ENCODE peak calls at places on chromosome 4, in seven cellular contexts. A is fibroblast of pulmonary artery; L is heart left ventricle; H is GM18507; E is activated CD4-positive, CD25-positive, alpha-beta regulatory T cell treated with anti-CD3 and anti-CD28 coated beads, Interleukin-2, amount 50 U/mL, for 72 hours; Z is breast epithelium; T is DMS153. B is an unnamed sample.

GRCh38 chr4:170775851-170776250 is 686.1 kb upstream of the AADAT start:
- DNase-seq in A (no peak), L (no peak), H (no peak), E (no peak), Z (no peak), T (no peak), B (no peak)

GRCh38 chr4:184170996-184171395 is 46.7 kb downstream of the ENPP6 start:
- DNase-seq in A (peak), L (no peak), H (no peak), E (no peak), Z (no peak), T (peak), B (peak)

GRCh38 chr4:24971192-24971591 is 58.4 kb upstream of the CCDC149 start:
- DNase-seq in A (no peak), L (no peak), H (no peak), E (no peak), Z (no peak), T (no peak), B (no peak)

GRCh38 chr4:10589808-10590207 is 94.8 kb downstream of the CLNK start:
- DNase-seq in A (peak), L (no peak), H (no peak), E (no peak), Z (no peak), T (no peak), B (peak)

GRCh38 chr4:16025268-16025667 is 58.6 kb downstream of the PROM1 start:
- DNase-seq in A (no peak), L (no peak), H (no peak), E (no peak), Z (no peak), T (no peak), B (no peak)

GRCh38 chr4:48963042-48963679 is 22.9 kb upstream of the CWH43 start:
- DNase-seq in A (peak), L (peak), H (peak), E (peak), Z (peak), T (peak), B (peak)

GRCh38 chr4:14345356-14345775 is 656.9 kb upstream of the CPEB2 start:
- DNase-seq in A (peak), L (no peak), H (no peak), E (no peak), Z (no peak), T (no peak), B (peak)

GRCh38 chr4:80309301-80310004 is 26.1 kb upstream of the CFAP299 start:
- DNase-seq in A (peak), L (no peak), H (no peak), E (no peak), Z (no peak), T (no peak), B (peak)

GRCh38 chr4:130747842-130748241 is 1651.9 kb downstream of the C4orf33 start:
- DNase-seq in A (peak), L (no peak), H (no peak), E (no peak), Z (no peak), T (no peak), B (peak)

GRCh38 chr4:80539190-80539589 is 203.7 kb downstream of the CFAP299 start:
- DNase-seq in A (no peak), L (no peak), H (no peak), E (no peak), Z (no peak), T (no peak), B (no peak)

GRCh38 chr4:172826346-172826745 is 342.3 kb upstream of the GALNT7 start:
- DNase-seq in A (no peak), L (no peak), H (no peak), E (no peak), Z (no peak), T (no peak), B (peak)

GRCh38 chr4:31995943-31996901 is 1276.1 kb downstream of the PCDH7 start:
- DNase-seq in A (no peak), L (no peak), H (no peak), E (no peak), Z (no peak), T (no peak), B (no peak)

GRCh38 chr4:165368567-165368966 is 10.2 kb upstream of the CPE start:
- DNase-seq in A (no peak), L (no peak), H (no peak), E (no peak), Z (no peak), T (no peak), B (no peak)

GRCh38 chr4:121477079-121477478 is 96.3 kb upstream of the QRFPR start:
- DNase-seq in A (no peak), L (no peak), H (no peak), E (no peak), Z (no peak), T (no peak), B (no peak)

GRCh38 chr4:13988347-13989265 is 361.1 kb upstream of the BOD1L1 start:
- DNase-seq in A (peak), L (peak), H (no peak), E (no peak), Z (no peak), T (no peak), B (peak)

GRCh38 chr4:178937130-178937529 is 1494.9 kb upstream of the AGA start:
- DNase-seq in A (no peak), L (no peak), H (no peak), E (no peak), Z (no peak), T (no peak), B (no peak)

GRCh38 chr4:128484896-128485295 is 197.3 kb upstream of the PGRMC2 start:
- DNase-seq in A (no peak), L (no peak), H (no peak), E (no peak), Z (no peak), T (no peak), B (no peak)

GRCh38 chr4:176635372-176636261 is 157.1 kb downstream of the VEGFC start:
- DNase-seq in A (peak), L (peak), H (no peak), E (no peak), Z (no peak), T (no peak), B (peak)

GRCh38 chr4:174464949-174465348 is 57.3 kb downstream of the HPGD start:
- DNase-seq in A (no peak), L (no peak), H (no peak), E (no peak), Z (no peak), T (no peak), B (no peak)

GRCh38 chr4:147025042-147025441 is 79.4 kb upstream of the TTC29 start:
- DNase-seq in A (peak), L (no peak), H (no peak), E (no peak), Z (no peak), T (no peak), B (no peak)

GRCh38 chr4:121952290-121952689 is 430 bp upstream of the TRPC3 start:
- DNase-seq in A (no peak), L (no peak), H (no peak), E (no peak), Z (no peak), T (no peak), B (no peak)

GRCh38 chr4:4803216-4803903 is 56.1 kb upstream of the MSX1 start:
- DNase-seq in A (no peak), L (no peak), H (no peak), E (no peak), Z (no peak), T (no peak), B (no peak)

GRCh38 chr4:53908661-53909078 is 155.7 kb downstream of the CHIC2 start:
- DNase-seq in A (peak), L (peak), H (peak), E (no peak), Z (no peak), T (peak), B (peak)

GRCh38 chr4:185726931-185727330 is 85.1 kb downstream of the SORBS2 start:
- DNase-seq in A (peak), L (no peak), H (no peak), E (no peak), Z (no peak), T (no peak), B (no peak)

GRCh38 chr4:118173956-118174355 is 139.7 kb downstream of the NDST3 start:
- DNase-seq in A (peak), L (no peak), H (no peak), E (no peak), Z (no peak), T (no peak), B (peak)

GRCh38 chr4:183426507-183426906 is 17.9 kb upstream of the CDKN2AIP start:
- DNase-seq in A (no peak), L (no peak), H (no peak), E (peak), Z (no peak), T (no peak), B (no peak)

GRCh38 chr4:185128272-185129119 is 14.6 kb upstream of the SLC25A4 start:
- DNase-seq in A (peak), L (peak), H (no peak), E (no peak), Z (no peak), T (no peak), B (no peak)

GRCh38 chr4:129093173-129093974 is at the start of gene SCLT1:
- DNase-seq in A (peak), L (peak), H (peak), E (peak), Z (peak), T (peak), B (peak)

GRCh38 chr4:158314756-158315487 is 104.6 kb downstream of the TMEM144 start:
- DNase-seq in A (peak), L (no peak), H (no peak), E (no peak), Z (no peak), T (no peak), B (peak)

GRCh38 chr4:13541176-13541604 is 3.1 kb downstream of the NKX3-2 start:
- DNase-seq in A (no peak), L (no peak), H (no peak), E (no peak), Z (no peak), T (no peak), B (no peak)

GRCh38 chr4:85474818-85475630 is at the start of gene ARHGAP24:
- DNase-seq in A (peak), L (peak), H (peak), E (no peak), Z (peak), T (peak), B (peak)

GRCh38 chr4:71713611-71714203 is 70.2 kb downstream of the GC start:
- DNase-seq in A (peak), L (peak), H (no peak), E (no peak), Z (no peak), T (peak), B (peak)

GRCh38 chr4:125060376-125060775 is 254.4 kb upstream of the FAT4 start:
- DNase-seq in A (no peak), L (no peak), H (no peak), E (no peak), Z (no peak), T (no peak), B (peak)

GRCh38 chr4:181807771-181808170 is 435.4 kb upstream of the TENM3 start:
- DNase-seq in A (no peak), L (no peak), H (no peak), E (no peak), Z (no peak), T (no peak), B (peak)